ENCODE peak calls at places on chromosomes 11 and 22, in seven cellular contexts. T is HuH-7; G is cardiac muscle cell; H is HS-5; P is activated naive CD4-positive, alpha-beta T cell treated with anti-CD3 and anti-CD28 coated beads, Interleukin-2, amount 50 U/mL, for 16 hours; A is astrocyte of the hippocampus; V is HT1080. U is an unnamed sample.

GRCh38 chr11:6926208-6927029 is at the start of gene ZNF215:
- DNase-seq in T (peak), G (peak), H (peak), P (peak), A (peak), V (no peak), U (peak)

GRCh38 chr11:75014129-75014528 is 25.4 kb downstream of the NEU3 start:
- DNase-seq in T (no peak), G (peak), H (peak), P (no peak), A (peak), V (peak), U (peak)

GRCh38 chr11:3841426-3842304 is 906 bp upstream of the RHOG start:
- DNase-seq in T (peak), G (peak), H (peak), P (peak), A (peak), V (peak), U (peak)

GRCh38 chr22:28674121-28674563 is 5.5 kb downstream of the TTC28 start:
- DNase-seq in T (no peak), G (peak), H (peak), P (no peak), A (peak), V (peak), U (peak)

GRCh38 chr22:36644333-36644757 is 59.2 kb downstream of the CACNG2 start:
- DNase-seq in T (peak), G (peak), H (peak), P (no peak), A (peak), V (peak), U (peak)

GRCh38 chr22:19827341-19828034 is 27.2 kb downstream of the GNB1L start:
- DNase-seq in T (no peak), G (no peak), H (no peak), P (no peak), A (no peak), V (no peak), U (no peak)

GRCh38 chr11:126007263-126007662 is 55.4 kb downstream of the CDON start:
- DNase-seq in T (peak), G (peak), H (peak), P (no peak), A (peak), V (peak), U (peak)

GRCh38 chr11:56968524-56968923 is 20.2 kb upstream of the OR5AK2 start:
- DNase-seq in T (no peak), G (no peak), H (no peak), P (no peak), A (no peak), V (no peak), U (no peak)

GRCh38 chr11:88402784-88403183 is 65.2 kb upstream of the CTSC start:
- DNase-seq in T (no peak), G (peak), H (no peak), P (no peak), A (peak), V (no peak), U (peak)

GRCh38 chr22:49593509-49593908 is 234.2 kb downstream of the BRD1 start:
- DNase-seq in T (no peak), G (no peak), H (no peak), P (no peak), A (no peak), V (no peak), U (no peak)

GRCh38 chr11:102111787-102112653 is 1.8 kb downstream of the YAP1 start:
- DNase-seq in T (peak), G (peak), H (peak), P (peak), A (peak), V (peak), U (peak)

GRCh38 chr11:127275771-127276170 is 275.2 kb upstream of the KIRREL3 start:
- DNase-seq in T (no peak), G (no peak), H (no peak), P (no peak), A (no peak), V (peak), U (peak)

GRCh38 chr22:31661851-31662667 is at the start of gene PISD:
- DNase-seq in T (peak), G (peak), H (peak), P (peak), A (peak), V (peak), U (peak)

GRCh38 chr11:70204466-70204799 is 1.3 kb downstream of the FADD start:
- DNase-seq in T (no peak), G (no peak), H (no peak), P (no peak), A (no peak), V (no peak), U (no peak)

GRCh38 chr22:20181194-20181931 is 30.5 kb upstream of the CCDC188 start:
- DNase-seq in T (no peak), G (no peak), H (no peak), P (no peak), A (no peak), V (no peak), U (no peak)

GRCh38 chr11:117885777-117886176 is 9.3 kb upstream of the FXYD6 start:
- DNase-seq in T (no peak), G (peak), H (no peak), P (no peak), A (no peak), V (no peak), U (no peak)

GRCh38 chr11:69443968-69444364 is 37.5 kb upstream of the LINC01488 start:
- DNase-seq in T (no peak), G (peak), H (peak), P (no peak), A (no peak), V (no peak), U (no peak)

GRCh38 chr22:32042924-32043323 is at the start of gene SLC5A1:
- DNase-seq in T (no peak), G (no peak), H (no peak), P (no peak), A (no peak), V (no peak), U (no peak)

GRCh38 chr11:89491141-89491690 is at the start of gene NOX4:
- DNase-seq in T (peak), G (peak), H (no peak), P (no peak), A (peak), V (peak), U (peak)

GRCh38 chr11:35192347-35192746 is 53.4 kb downstream of the CD44 start:
- DNase-seq in T (peak), G (peak), H (no peak), P (no peak), A (no peak), V (no peak), U (no peak)

GRCh38 chr11:129453293-129453721 is 77.7 kb downstream of the BARX2 start:
- DNase-seq in T (no peak), G (no peak), H (no peak), P (no peak), A (no peak), V (no peak), U (no peak)

GRCh38 chr11:1373536-1374214 is 16.1 kb upstream of the BRSK2 start:
- DNase-seq in T (no peak), G (no peak), H (no peak), P (no peak), A (peak), V (no peak), U (peak)

GRCh38 chr22:27552863-27553262 is 248.7 kb downstream of the MN1 start:
- DNase-seq in T (no peak), G (no peak), H (no peak), P (no peak), A (no peak), V (no peak), U (no peak)

GRCh38 chr11:2770556-2771301 is 70.9 kb upstream of the KCNQ1OT1 start:
- DNase-seq in T (no peak), G (no peak), H (no peak), P (no peak), A (no peak), V (no peak), U (no peak)

GRCh38 chr11:78841451-78842060 is 266.9 kb upstream of the NARS2 start:
- DNase-seq in T (no peak), G (peak), H (no peak), P (no peak), A (no peak), V (peak), U (peak)

GRCh38 chr11:64084962-64085710 is 49.4 kb downstream of the FLRT1 start:
- DNase-seq in T (peak), G (no peak), H (no peak), P (no peak), A (no peak), V (no peak), U (no peak)

GRCh38 chr22:44937216-44937615 is 72.6 kb downstream of the PHF21B start:
- DNase-seq in T (no peak), G (no peak), H (no peak), P (no peak), A (no peak), V (no peak), U (no peak)

GRCh38 chr11:70272009-70272408 is 1.5 kb downstream of the PPFIA1 start:
- DNase-seq in T (no peak), G (no peak), H (no peak), P (no peak), A (no peak), V (no peak), U (no peak)

GRCh38 chr11:3160252-3161031 is 4.7 kb downstream of the OSBPL5 start:
- DNase-seq in T (no peak), G (peak), H (peak), P (peak), A (peak), V (peak), U (peak)

GRCh38 chr11:42237701-42238235 is 778.3 kb upstream of the LRRC4C start:
- DNase-seq in T (no peak), G (peak), H (no peak), P (no peak), A (peak), V (peak), U (peak)

GRCh38 chr22:49306632-49306975 is 521.1 kb downstream of the BRD1 start:
- DNase-seq in T (no peak), G (no peak), H (no peak), P (no peak), A (no peak), V (no peak), U (no peak)

GRCh38 chr22:50731811-50732624 is 6.0 kb upstream of the ACR start:
- DNase-seq in T (peak), G (peak), H (no peak), P (peak), A (peak), V (peak), U (peak)

GRCh38 chr22:30855677-30856518 is 112.7 kb downstream of the MORC2 start:
- DNase-seq in T (peak), G (no peak), H (no peak), P (no peak), A (no peak), V (no peak), U (no peak)

GRCh38 chr22:50250555-50251471 is at the start of gene HDAC10:
- DNase-seq in T (peak), G (peak), H (no peak), P (peak), A (peak), V (peak), U (peak)